ENCODE peak calls at places on chromosome 16, in nine cellular contexts. Y is T-helper 2 cell; H is HFFc6; S is CD8-positive, alpha-beta T cell; Z is NCI-H1048; Q is pulmonary artery endothelial cell; I is kidney; R is germinal center; F is nucleus accumbens. E is an unnamed sample.

GRCh38 chr16:27355610-27356009 is 41.8 kb downstream of the IL4R start:
- DNase-seq in S (peak), Y (peak), R (no peak), I (no peak), H (peak), F (no peak), Q (peak), Z (no peak), E (no peak)

GRCh38 chr16:52229471-52229870 is 317.5 kb downstream of the TOX3 start:
- DNase-seq in R (no peak), I (no peak), S (no peak), H (no peak), F (no peak), Y (no peak), Z (no peak), Q (no peak), E (no peak)

GRCh38 chr16:82185012-82185411 is 15.0 kb upstream of the MPHOSPH6 start:
- DNase-seq in H (no peak), I (no peak), S (no peak), F (no peak), Z (no peak), R (no peak), Y (no peak), Q (no peak), E (peak)

GRCh38 chr16:30985401-30986128 is 558 bp downstream of the HSD3B7 start:
- DNase-seq in H (peak), F (no peak), Q (no peak), I (peak), R (no peak), Y (no peak), S (no peak), Z (no peak), E (peak)

GRCh38 chr16:8108991-8109509 is 481.3 kb downstream of the TMEM114 start:
- DNase-seq in H (no peak), I (no peak), R (no peak), Q (no peak), F (no peak), Z (no peak), Y (no peak), S (no peak), E (peak)

GRCh38 chr16:12356622-12357365 is 380.3 kb downstream of the SNX29 start:
- DNase-seq in I (no peak), S (no peak), R (no peak), Y (no peak), Q (no peak), H (no peak), F (no peak), Z (no peak), E (peak)

GRCh38 chr16:81885976-81886586 is 107.0 kb downstream of the PLCG2 start:
- DNase-seq in Z (no peak), R (peak), F (no peak), S (peak), I (no peak), Y (no peak), Q (no peak), H (no peak), E (no peak)

GRCh38 chr16:30949655-30950515 is 1.0 kb downstream of the ORAI3 start:
- DNase-seq in Z (no peak), R (peak), I (peak), F (peak), Y (no peak), H (peak), S (peak), Q (no peak), E (peak)

GRCh38 chr16:15976929-15977637 is 27.7 kb downstream of the ABCC1 start:
- DNase-seq in I (no peak), S (no peak), Q (no peak), Y (no peak), H (peak), Z (no peak), R (no peak), F (no peak), E (no peak)

GRCh38 chr16:17448640-17449638 is 21.8 kb downstream of the XYLT1 start:
- DNase-seq in Q (no peak), Y (no peak), I (no peak), H (no peak), F (no peak), R (peak), Z (no peak), S (peak), E (no peak)

GRCh38 chr16:77660311-77660710 is 62.0 kb upstream of the NUDT7 start:
- DNase-seq in I (no peak), H (no peak), Z (no peak), Q (peak), S (no peak), F (no peak), Y (no peak), R (no peak), E (peak)

E was measured in DMS153.